ENCODE peak calls at places on chromosome 20, in four cellular contexts. G is psoas muscle, X is BJ, Z is GM06990. T is an unnamed sample.

GRCh38 chr20:59667131-59667530 is 62.8 kb downstream of the PHACTR3 start:
- DNase-seq in Z (no peak), G (no peak), X (no peak), T (no peak)

GRCh38 chr20:54061106-54061881 is 9.1 kb downstream of the BCAS1 start:
- DNase-seq in X (no peak), Z (no peak), G (no peak), T (no peak)

GRCh38 chr20:50844430-50845100 is 49.7 kb downstream of the BCAS4 start:
- DNase-seq in G (no peak), X (no peak), Z (peak), T (peak)

GRCh38 chr20:50449789-50450492 is 60.2 kb upstream of the PTPN1 start:
- DNase-seq in G (no peak), X (no peak), Z (no peak), T (peak)

GRCh38 chr20:1478566-1478965 is 11.9 kb upstream of the NSFL1C start:
- DNase-seq in Z (no peak), G (no peak), X (peak), T (no peak)

GRCh38 chr20:7924692-7925091 is 15.6 kb downstream of the HAO1 start:
- DNase-seq in Z (peak), G (no peak), X (peak), T (no peak)

GRCh38 chr20:32678948-32679347 is 5.2 kb upstream of the C20orf203 start:
- DNase-seq in G (no peak), X (no peak), Z (no peak), T (no peak)

GRCh38 chr20:25055711-25056492 is 2.0 kb downstream of the ACSS1 start:
- DNase-seq in X (no peak), G (no peak), Z (no peak), T (no peak)

GRCh38 chr20:53884859-53885654 is 185.3 kb downstream of the BCAS1 start:
- DNase-seq in X (no peak), G (no peak), Z (no peak), T (no peak)

GRCh38 chr20:50442526-50442925 is 67.7 kb upstream of the PTPN1 start:
- DNase-seq in Z (no peak), G (no peak), X (no peak), T (no peak)

GRCh38 chr20:43940518-43941225 is 26.0 kb downstream of the TOX2 start:
- DNase-seq in Z (no peak), G (no peak), X (no peak), T (no peak)

GRCh38 chr20:50211065-50211464 is 20.4 kb downstream of the CEBPB start:
- DNase-seq in G (no peak), Z (no peak), X (no peak), T (no peak)

GRCh38 chr20:62377615-62378085 is 9.3 kb upstream of the RPS21 start:
- DNase-seq in X (no peak), G (no peak), Z (no peak), T (no peak)

GRCh38 chr20:62381842-62382241 is 5.1 kb upstream of the RPS21 start:
- DNase-seq in G (no peak), Z (no peak), X (no peak), T (no peak)

GRCh38 chr20:62382306-62383198 is 4.4 kb upstream of the RPS21 start:
- DNase-seq in X (no peak), Z (peak), G (peak), T (peak)

GRCh38 chr20:62378215-62378614 is 8.7 kb upstream of the RPS21 start:
- DNase-seq in Z (no peak), G (no peak), X (no peak), T (no peak)

DNA sequence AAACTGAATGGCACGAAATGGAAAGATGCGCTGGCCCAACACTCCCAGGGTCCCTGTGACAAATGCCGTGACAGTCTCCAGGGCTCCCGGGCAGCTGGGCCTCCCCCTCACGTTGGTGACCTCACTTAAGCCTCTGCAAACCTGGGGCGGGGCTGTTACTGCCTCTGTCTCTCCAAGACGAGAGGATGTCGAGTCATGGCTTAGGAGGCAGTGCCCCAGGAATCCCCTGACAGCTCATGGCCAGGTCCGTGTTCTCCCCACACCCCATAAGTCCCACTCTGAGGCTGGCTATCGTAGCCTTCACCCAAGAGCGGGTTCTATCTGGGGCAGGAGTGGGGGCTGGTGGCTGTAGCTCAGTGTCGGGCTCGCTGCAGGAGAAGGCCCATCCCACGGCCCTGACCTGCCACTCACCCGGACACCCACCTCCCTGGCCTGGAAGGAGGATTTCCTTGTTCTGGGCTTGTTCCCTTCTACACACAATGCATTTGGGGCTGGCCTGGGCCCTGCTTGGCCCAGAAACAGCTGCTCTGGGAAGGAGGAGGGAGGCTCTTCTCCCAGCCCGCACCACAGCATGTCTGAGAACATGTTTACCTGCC is 5.6 kb upstream of the RPS21 start:
- DNase-seq in G (no peak), Z (no peak), X (no peak), T (no peak)
- TF ChIP-seq CTCF in G (no peak), Z (no peak), X (no peak), T (no peak)

GRCh38 chr20:4959582-4959981 is 41.7 kb downstream of the SLC23A2 start:
- DNase-seq in G (no peak), X (no peak), Z (no peak), T (no peak)
- TF ChIP-seq CTCF in G (no peak), X (no peak), Z (no peak), T (no peak)

GRCh38 chr20:57104113-57104512 is 162.3 kb downstream of the BMP7 start:
- DNase-seq in X (no peak), Z (no peak), G (no peak), T (no peak)

GRCh38 chr20:57103146-57103800 is 163.2 kb downstream of the BMP7 start:
- DNase-seq in Z (no peak), X (no peak), G (no peak), T (no peak)

GRCh38 chr20:57104711-57105110 is 161.7 kb downstream of the BMP7 start:
- DNase-seq in X (no peak), G (no peak), Z (no peak), T (no peak)

GRCh38 chr20:57102160-57102559 is 164.3 kb downstream of the BMP7 start:
- DNase-seq in G (no peak), Z (no peak), X (no peak), T (no peak)

DNA sequence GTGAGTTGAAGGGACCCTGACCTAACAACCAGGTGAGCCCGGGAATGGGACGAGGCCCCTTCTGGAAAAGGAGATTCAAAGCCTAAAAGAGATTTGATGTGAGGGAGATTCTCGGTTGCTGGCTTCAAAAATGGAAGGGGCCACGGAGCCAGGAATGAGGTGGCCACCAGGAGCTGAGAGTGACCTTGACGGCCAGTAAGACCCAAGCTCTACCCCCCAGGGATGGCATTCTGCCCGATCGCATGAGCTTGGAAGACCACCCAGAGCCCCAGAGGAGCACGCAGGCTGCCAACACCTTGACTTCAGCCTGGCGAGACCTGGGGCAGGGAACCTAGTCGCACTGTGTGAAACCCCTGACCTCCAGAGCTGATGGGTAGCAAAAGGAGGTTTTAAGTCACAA is 163.9 kb downstream of the BMP7 start:
- DNase-seq in X (no peak), Z (no peak), G (no peak), T (no peak)
- TF ChIP-seq CTCF in X (no peak), Z (no peak), G (no peak), T (no peak)

GRCh38 chr20:4471221-4471620 is 250.5 kb upstream of the PRND start:
- DNase-seq in G (no peak), Z (no peak), X (no peak), T (no peak)

GRCh38 chr20:4468114-4468513 is 253.6 kb upstream of the PRND start:
- DNase-seq in X (no peak), G (no peak), Z (no peak), T (no peak)

GRCh38 chr20:4469910-4470309 is 251.8 kb upstream of the PRND start:
- DNase-seq in Z (no peak), G (no peak), X (no peak), T (no peak)

GRCh38 chr20:4470375-4470774 is 251.3 kb upstream of the PRND start:
- DNase-seq in X (peak), G (no peak), Z (no peak), T (no peak)

GRCh38 chr20:4465855-4466545 is 255.7 kb upstream of the PRND start:
- DNase-seq in X (no peak), Z (no peak), G (no peak), T (no peak)
- TF ChIP-seq CTCF in X (no peak), Z (no peak), G (no peak), T (no peak)

GRCh38 chr20:40942775-40943174 is 85.8 kb upstream of the TOP1 start:
- DNase-seq in X (no peak), Z (no peak), G (no peak), T (no peak)

GRCh38 chr20:40943591-40943990 is 85.0 kb upstream of the TOP1 start:
- DNase-seq in G (no peak), Z (no peak), X (no peak), T (no peak)

GRCh38 chr20:40939667-40940066 is 89.0 kb upstream of the TOP1 start:
- DNase-seq in G (no peak), X (no peak), Z (no peak), T (no peak)

GRCh38 chr20:40941023-40941655 is 87.5 kb upstream of the TOP1 start:
- DNase-seq in X (no peak), G (no peak), Z (peak), T (no peak)

GRCh38 chr20:40942015-40942414 is 86.6 kb upstream of the TOP1 start:
- DNase-seq in X (no peak), G (no peak), Z (no peak), T (no peak)
- TF ChIP-seq CTCF in X (no peak), G (no peak), Z (no peak), T (no peak)

DNA sequence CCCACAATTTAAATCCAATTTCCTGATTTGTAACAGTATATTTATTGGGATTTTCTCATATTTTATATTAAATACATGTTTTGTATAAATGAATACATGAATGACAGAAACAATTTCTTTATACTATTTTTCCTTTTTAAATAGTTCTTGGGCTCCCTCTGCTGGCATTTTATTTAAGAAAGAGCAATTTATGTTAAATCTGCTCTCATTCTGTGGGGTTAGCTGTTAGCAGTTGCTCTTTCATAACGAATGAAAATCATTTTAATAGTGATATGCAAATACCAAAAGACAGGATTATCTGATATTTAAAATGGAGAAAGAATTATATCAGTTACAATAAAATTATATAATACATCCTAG is 118.3 kb downstream of the RALGAPA2 start:
- DNase-seq in G (no peak), X (no peak), Z (no peak), T (peak)
- TF ChIP-seq CTCF in G (no peak), X (no peak), Z (no peak), T (peak)

GRCh38 chr20:23641936-23642751 is 4.4 kb upstream of the CST3 start:
- DNase-seq in G (peak), X (peak), Z (no peak), T (no peak)

GRCh38 chr20:23639490-23639958 is 1.8 kb upstream of the CST3 start:
- DNase-seq in X (no peak), Z (no peak), G (no peak), T (no peak)

GRCh38 chr20:23643665-23644064 is 5.9 kb upstream of the CST3 start:
- DNase-seq in Z (no peak), G (no peak), X (no peak), T (no peak)

GRCh38 chr20:23640018-23640872 is 2.5 kb upstream of the CST3 start:
- DNase-seq in Z (no peak), G (no peak), X (no peak), T (peak)

DNA sequence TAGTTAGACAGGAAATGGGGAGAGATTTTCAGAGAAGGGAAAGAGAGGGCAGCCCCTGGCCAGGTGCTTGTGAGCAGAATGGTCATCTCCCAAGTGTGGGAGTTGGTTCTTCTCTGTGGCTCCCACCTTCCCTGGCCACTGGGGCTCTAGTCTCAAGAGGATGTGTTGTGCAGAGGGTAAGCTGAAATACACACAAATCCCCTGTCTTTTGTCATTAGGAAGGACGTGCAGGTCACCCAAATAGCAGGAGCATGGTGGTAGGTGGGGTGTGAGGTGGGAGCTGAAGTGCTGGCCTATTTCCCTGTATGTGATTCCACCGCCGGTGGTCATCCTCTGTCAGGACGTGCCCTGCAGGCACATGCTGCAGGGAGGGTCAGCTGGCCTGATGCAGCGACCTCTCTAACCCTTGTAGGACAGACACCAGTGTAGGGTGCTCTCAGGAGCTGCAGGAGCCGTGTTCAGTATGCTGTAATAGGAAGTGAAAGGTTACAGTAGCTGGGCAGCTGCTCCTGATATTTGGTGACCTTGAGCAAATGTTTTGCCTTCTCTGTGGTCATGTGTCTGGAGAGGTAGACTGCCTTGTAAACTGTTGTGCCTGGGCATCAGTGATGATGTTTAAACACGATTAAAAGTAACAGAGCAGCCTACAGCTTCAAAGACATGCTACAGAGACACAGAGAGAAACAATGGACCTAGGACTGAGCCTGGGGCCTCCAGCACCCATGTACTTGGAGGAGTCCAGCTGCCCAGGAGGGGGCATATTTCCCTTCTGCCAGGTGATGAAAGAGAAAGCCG is 3.3 kb upstream of the CST3 start:
- DNase-seq in X (no peak), G (no peak), Z (no peak), T (no peak)
- TF ChIP-seq CTCF in X (no peak), G (no peak), Z (no peak), T (no peak)

GRCh38 chr20:2738734-2739398 is 46.3 kb downstream of the EBF4 start:
- DNase-seq in Z (no peak), G (no peak), X (no peak), T (no peak)
- TF ChIP-seq CTCF in Z (no peak), G (no peak), X (no peak), T (no peak)